ENCODE peak calls at places on chromosomes 16 and 17, in ten cellular contexts. M is astrocyte; N is kidney; E is OCI-LY7; U is right lobe of liver; X is naive thymus-derived CD4-positive, alpha-beta T cell; K is HCT116; H is CD4-positive, alpha-beta memory T cell; J is SK-N-SH; I is GM23338. F is an unnamed sample. For H3K4me1, the result is how much of the 10 kb centered on the place peaks cover.

GRCh38 chr16:425082-425718 is at the start of gene RAB11FIP3:
- DNase-seq in I (peak), E (peak), J (peak), M (peak), H (peak), N (peak), K (peak), U (peak), X (peak), F (peak)

GRCh38 chr16:88393034-88393433 is 10.3 kb downstream of the ZNF469 start:
- DNase-seq in M (no peak), K (no peak), X (no peak), E (no peak), J (no peak), H (no peak), N (no peak), I (no peak), U (no peak), F (peak)

GRCh38 chr16:10688291-10688690 is 6.4 kb downstream of the TEKT5 start:
- DNase-seq in U (no peak), J (no peak), N (no peak), X (no peak), K (no peak), I (no peak), H (no peak), M (no peak), E (no peak), F (no peak)

GRCh38 chr17:48004973-48005372 is 32.6 kb downstream of the COPZ2 start:
- DNase-seq in K (no peak), I (no peak), N (no peak), M (no peak), X (no peak), E (no peak), H (no peak), U (no peak), J (no peak), F (no peak)

GRCh38 chr16:50505714-50506542 is 42.3 kb upstream of the NKD1 start:
- DNase-seq in M (no peak), I (peak), X (no peak), N (no peak), H (no peak), U (no peak), E (no peak), J (no peak), K (no peak), F (no peak)

GRCh38 chr17:67278363-67278762 is 33.4 kb upstream of the HELZ start:
- DNase-seq in H (no peak), I (no peak), N (no peak), U (no peak), K (no peak), M (no peak), E (no peak), J (no peak), X (no peak), F (no peak)

GRCh38 chr16:87076950-87077749 is 240.0 kb downstream of the C16orf95 start:
- DNase-seq in N (no peak), U (no peak), K (peak), H (no peak), X (no peak), I (peak), J (peak), M (peak), E (peak), F (no peak)

GRCh38 chr17:78581304-78581703 is 4.1 kb upstream of the DNAH17 start:
- DNase-seq in I (no peak), K (no peak), N (no peak), X (no peak), E (no peak), M (no peak), J (no peak), U (peak), H (no peak), F (no peak)

GRCh38 chr17:80220709-80221215 is 535 bp downstream of the SLC26A11 start:
- DNase-seq in X (peak), M (no peak), I (peak), U (no peak), K (no peak), E (no peak), H (peak), N (peak), J (peak), F (no peak)

GRCh38 chr16:75160386-75160785 is 12.1 kb downstream of the ZFP1 start:
- DNase-seq in U (no peak), J (no peak), N (no peak), X (no peak), E (no peak), M (no peak), H (no peak), I (no peak), K (no peak), F (no peak)

GRCh38 chr16:55078699-55079415 is 148.2 kb downstream of the IRX5 start:
- DNase-seq in I (no peak), K (no peak), M (no peak), J (no peak), E (no peak), H (no peak), X (no peak), N (no peak), U (no peak), F (no peak)

GRCh38 chr17:83125515-83126274 is 46.3 kb downstream of the METRNL start:
- DNase-seq in N (peak), K (no peak), U (no peak), I (no peak), X (peak), H (peak), M (no peak), E (peak), J (no peak), F (no peak)

GRCh38 chr16:58511933-58512815 is 3.1 kb upstream of the SETD6 start:
- DNase-seq in X (peak), U (peak), K (no peak), H (peak), M (peak), I (peak), N (peak), J (peak), E (peak), F (peak)

GRCh38 chr17:38464251-38464722 is 36.0 kb downstream of the ARHGAP23 start:
- DNase-seq in E (no peak), H (no peak), U (no peak), K (no peak), N (peak), J (peak), M (no peak), I (no peak), X (no peak), F (peak)

GRCh38 chr17:50785942-50786570 is 18.7 kb upstream of the ANKRD40CL start:
- DNase-seq in M (peak), N (no peak), J (no peak), X (no peak), H (no peak), I (no peak), K (no peak), U (no peak), E (no peak), F (no peak)

GRCh38 chr17:50949128-50950001 is 83.2 kb upstream of the TOB1 start:
- DNase-seq in M (no peak), K (no peak), U (no peak), I (no peak), X (no peak), E (no peak), J (no peak), H (no peak), N (no peak), F (peak)

GRCh38 chr17:58119491-58119890 is 28.7 kb upstream of the OR4D1 start:
- DNase-seq in U (no peak), I (no peak), N (no peak), M (no peak), H (no peak), K (no peak), X (no peak), J (no peak), E (no peak), F (no peak)

GRCh38 chr17:29124931-29125270 is 55.3 kb downstream of the MYO18A start:
- DNase-seq in X (no peak), I (no peak), H (no peak), E (no peak), K (no peak), U (peak), N (no peak), M (no peak), J (no peak), F (peak)

GRCh38 chr16:74608944-74609343 is 2.0 kb upstream of the GLG1 start:
- DNase-seq in J (no peak), X (peak), M (no peak), U (no peak), I (no peak), H (peak), N (no peak), K (no peak), E (no peak), F (no peak)

GRCh38 chr17:60712675-60713074 is 35.0 kb downstream of the BCAS3 start:
- DNase-seq in I (no peak), K (no peak), X (no peak), M (no peak), H (no peak), U (no peak), N (no peak), E (no peak), J (no peak), F (no peak)

GRCh38 chr16:12215302-12216105 is 239.0 kb downstream of the SNX29 start:
- DNase-seq in E (peak), H (no peak), J (peak), U (no peak), M (no peak), K (no peak), X (no peak), I (peak), N (no peak), F (no peak)

GRCh38 chr17:8556074-8556473 is 74.5 kb downstream of the MYH10 start:
- DNase-seq in H (no peak), E (no peak), J (no peak), K (peak), M (peak), I (no peak), N (no peak), U (no peak), X (no peak), F (no peak)

GRCh38 chr17:37461668-37462067 is 28.0 kb upstream of the DUSP14 start:
- DNase-seq in E (no peak), M (no peak), U (no peak), N (no peak), H (no peak), J (no peak), K (no peak), X (no peak), I (no peak), F (no peak)

GRCh38 chr17:75843577-75844529 is at the start of gene UNC13D:
- DNase-seq in E (peak), K (no peak), X (peak), J (peak), H (peak), N (peak), U (peak), I (no peak), M (no peak), F (peak)

GRCh38 chr17:2948721-2949468 is 114.5 kb downstream of the OR1D5 start:
- DNase-seq in N (no peak), U (no peak), X (no peak), E (no peak), J (no peak), M (no peak), K (no peak), H (no peak), I (no peak), F (no peak)

DNA sequence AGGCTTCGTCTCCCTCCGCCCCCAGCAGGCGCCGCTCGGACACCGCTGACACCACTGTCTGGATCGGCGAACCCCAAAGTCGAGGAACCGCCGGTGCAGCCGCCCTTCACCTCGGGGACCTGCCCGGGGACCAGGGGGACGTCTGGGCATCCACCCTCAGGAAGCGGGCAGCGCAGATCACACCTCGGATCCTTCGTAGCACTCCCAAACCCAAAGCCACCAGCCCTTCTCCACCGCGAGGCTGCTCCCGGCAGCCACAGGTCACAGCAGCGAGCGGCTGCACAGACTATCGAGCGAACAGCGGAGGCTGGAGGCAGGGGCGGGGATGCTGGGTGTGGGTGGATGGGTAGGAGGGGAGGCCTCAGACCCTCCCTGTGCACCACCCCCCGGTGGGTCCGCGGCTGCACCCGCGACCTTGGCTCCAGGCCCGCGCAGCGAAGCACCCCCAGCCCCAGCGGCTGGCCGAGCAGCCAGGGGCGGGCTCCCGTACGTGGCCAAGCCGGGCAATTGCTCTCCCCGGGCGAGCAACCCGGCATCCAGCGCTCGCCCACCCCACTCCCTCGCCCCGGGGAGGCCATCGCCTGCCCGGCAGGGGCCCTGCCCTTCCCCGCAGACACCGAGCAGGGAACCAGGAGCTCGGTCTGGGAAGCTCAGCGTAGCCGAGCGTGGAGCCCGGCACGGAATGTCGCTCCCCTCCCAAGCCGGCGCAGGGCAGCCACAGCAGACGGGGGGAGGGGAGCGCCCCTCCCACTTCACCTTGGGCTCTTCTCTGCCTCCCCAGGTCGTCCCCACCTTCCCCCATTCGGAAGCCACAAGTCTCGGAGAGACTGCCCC is 1.0 kb downstream of the SDK2 start:
- DNase-seq in N (peak), U (no peak), H (no peak), I (peak), M (no peak), K (no peak), J (peak), E (no peak), X (peak), F (no peak)
- H3K27ac ChIP-seq in N (no peak), U (no peak), H (no peak), I (no peak), M (no peak), K (no peak), J (no peak), E (no peak), X (peak), F (no peak)

GRCh38 chr16:2147981-2148671 is at the start of gene RAB26:
- DNase-seq in J (peak), U (peak), I (peak), H (peak), E (peak), N (peak), X (peak), K (no peak), M (no peak), F (peak)
- H3K4me1 ChIP-seq in J (half or more), U (under half), I (under half), H (under half), E (half or more), N (under half), X (under half), K (half or more), M (under half), F (under half)

GRCh38 chr17:77365584-77366186 is 224.9 kb downstream of the SEC14L1 start:
- DNase-seq in H (no peak), E (no peak), M (peak), J (peak), I (no peak), K (peak), N (peak), X (no peak), U (peak), F (peak)
- H3K27ac ChIP-seq in H (no peak), E (no peak), M (peak), J (peak), I (no peak), K (peak), N (peak), X (no peak), U (no peak), F (peak)

GRCh38 chr17:39774043-39774442 is 36.3 kb downstream of the GRB7 start:
- DNase-seq in E (no peak), K (no peak), J (no peak), M (no peak), U (no peak), I (no peak), X (no peak), N (no peak), H (no peak), F (no peak)
- H3K4me1 ChIP-seq in E (half or more), K (under half), J (under half), M (under half), U (under half), I (under half), X (half or more), N (under half), H (half or more), F (under half)

GRCh38 chr17:41802961-41803682 is 8.6 kb downstream of the P3H4 start:
- DNase-seq in E (no peak), I (peak), X (no peak), U (no peak), J (no peak), M (no peak), K (no peak), H (no peak), N (peak), F (no peak)

GRCh38 chr17:41801374-41802062 is 10.2 kb downstream of the P3H4 start:
- DNase-seq in E (peak), N (peak), H (peak), K (peak), I (peak), X (peak), J (peak), U (peak), M (peak), F (peak)

GRCh38 chr17:41797377-41797776 is 10.9 kb upstream of the JUP start:
- DNase-seq in K (no peak), H (no peak), I (peak), X (no peak), U (no peak), E (no peak), N (no peak), M (no peak), J (no peak), F (no peak)

GRCh38 chr17:41799366-41799765 is 12.4 kb downstream of the P3H4 start:
- DNase-seq in K (no peak), N (peak), H (no peak), M (no peak), X (no peak), I (no peak), E (no peak), J (no peak), U (no peak), F (no peak)

DNA sequence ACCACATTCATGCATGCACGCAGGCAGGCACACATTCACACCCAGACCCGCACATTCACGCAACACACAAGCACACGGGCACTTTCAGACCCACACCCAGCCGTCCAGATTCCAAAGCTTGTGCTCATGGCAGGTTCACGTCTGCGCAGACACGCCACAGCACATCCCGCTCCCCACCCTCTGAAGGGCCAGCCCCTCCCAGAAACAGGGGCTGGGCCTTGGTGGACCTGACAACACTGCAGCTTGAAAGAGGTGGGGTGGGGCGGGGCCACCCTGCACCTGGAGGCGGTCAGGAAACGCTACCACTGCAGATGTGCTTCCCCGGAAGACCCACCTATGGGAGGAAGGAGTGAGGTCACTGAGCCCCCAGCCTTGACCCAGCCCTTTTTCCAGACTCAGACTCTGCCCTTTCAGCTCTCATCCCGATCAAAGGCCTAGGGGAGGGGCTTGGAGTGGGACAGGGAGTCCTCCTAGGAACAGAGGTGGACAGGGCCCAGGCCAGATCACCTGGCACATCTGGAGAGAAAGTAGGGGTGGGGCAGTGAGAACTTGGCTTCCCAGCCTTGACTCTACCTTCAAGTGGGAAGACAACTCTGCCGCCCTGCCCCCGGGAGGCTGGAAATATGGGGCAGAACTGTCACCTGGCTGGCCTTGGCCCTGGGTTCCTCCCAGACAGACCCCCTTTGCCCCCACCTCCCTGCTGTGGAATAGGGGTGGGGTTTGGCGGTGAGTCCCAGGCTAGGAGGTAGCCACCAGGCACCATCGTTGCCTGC is 11.0 kb downstream of the P3H4 start:
- DNase-seq in K (peak), U (no peak), N (peak), M (peak), H (no peak), I (peak), X (no peak), E (peak), J (peak), F (no peak)
- H3K27ac ChIP-seq in K (peak), U (no peak), N (peak), M (no peak), H (no peak), I (peak), X (no peak), E (no peak), J (no peak), F (no peak)

GRCh38 chr16:57482845-57483545 is 3.3 kb downstream of the DOK4 start:
- DNase-seq in M (no peak), K (no peak), H (no peak), U (no peak), I (no peak), J (no peak), X (no peak), N (no peak), E (no peak), F (no peak)

GRCh38 chr16:57485091-57485915 is 990 bp downstream of the DOK4 start:
- DNase-seq in E (no peak), I (no peak), X (no peak), U (no peak), K (no peak), M (no peak), H (no peak), J (no peak), N (peak), F (no peak)

GRCh38 chr16:57485916-57486857 is at the start of gene DOK4:
- DNase-seq in K (no peak), E (peak), X (peak), H (peak), I (peak), M (peak), U (peak), N (peak), J (peak), F (peak)

GRCh38 chr16:57483725-57484514 is 2.4 kb downstream of the DOK4 start:
- DNase-seq in U (no peak), X (no peak), N (peak), H (no peak), E (no peak), M (no peak), K (no peak), I (no peak), J (peak), F (peak)

DNA sequence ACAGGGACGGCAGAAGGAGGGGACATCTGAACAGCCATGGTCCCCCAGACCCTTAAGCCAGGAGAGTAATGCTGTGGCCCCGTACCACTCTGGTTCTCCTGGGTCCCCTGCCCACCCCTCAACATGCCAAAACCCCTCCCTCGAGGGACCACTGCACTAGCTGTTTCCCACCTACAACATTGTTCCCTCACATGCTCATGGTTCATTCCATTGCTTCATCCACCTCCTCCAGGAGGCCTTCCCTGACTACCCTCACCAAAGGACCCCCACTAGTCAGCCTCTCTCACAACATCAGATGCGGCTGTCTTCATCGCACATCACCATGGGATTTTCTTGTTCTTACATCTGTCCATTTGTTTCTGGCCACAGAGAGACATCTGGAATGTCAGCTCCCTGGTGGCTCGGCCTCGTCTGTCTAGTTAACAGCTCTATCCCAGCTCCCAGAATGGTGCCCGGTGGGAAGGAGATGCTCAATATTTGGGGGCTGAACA is 1.7 kb downstream of the DOK4 start:
- DNase-seq in N (no peak), U (no peak), M (no peak), I (no peak), K (no peak), H (no peak), E (no peak), J (no peak), X (no peak), F (no peak)
- H3K4me1 ChIP-seq in N (under half), U (under half), M (under half), I (under half), K (under half), H (under half), E (under half), J (half or more), X (under half), F (under half)

GRCh38 chr16:30543067-30543466 is 8.4 kb upstream of the ZNF747 start:
- DNase-seq in N (no peak), E (no peak), K (no peak), U (no peak), H (no peak), X (no peak), M (no peak), J (no peak), I (no peak), F (no peak)

GRCh38 chr16:30535777-30536190 is 1.1 kb upstream of the ZNF747 start:
- DNase-seq in M (peak), I (peak), N (peak), E (peak), U (peak), K (peak), H (peak), J (peak), X (peak), F (peak)

GRCh38 chr16:30535106-30535776 is 583 bp upstream of the ZNF747 start:
- DNase-seq in X (no peak), H (no peak), E (peak), U (no peak), J (no peak), K (no peak), M (no peak), I (peak), N (no peak), F (no peak)

GRCh38 chr16:30541502-30542329 is 7.1 kb upstream of the ZNF747 start:
- DNase-seq in M (peak), U (no peak), E (no peak), K (no peak), J (no peak), H (no peak), N (no peak), I (peak), X (no peak), F (no peak)

GRCh38 chr16:30539000-30539964 is 4.6 kb upstream of the ZNF747 start:
- DNase-seq in N (no peak), X (no peak), K (no peak), E (no peak), U (no peak), M (no peak), J (no peak), H (no peak), I (no peak), F (no peak)
- H3K27ac ChIP-seq in N (no peak), X (no peak), K (no peak), E (no peak), U (no peak), M (no peak), J (no peak), H (no peak), I (no peak), F (no peak)

F was measured in psoas muscle.